ENCODE peak calls at places on chromosomes 1 and 21, in ten cellular contexts. S is caudate nucleus; X is psoas muscle; H is lower lobe of right lung; Z is lung; Y is breast epithelium; D is CD4-positive, alpha-beta T cell; M is uterus; N is stomach; T is heart right ventricle. L is an unnamed sample.

GRCh38 chr1:27144920-27145661 is 9.8 kb downstream of the SLC9A1 start:
- DNase-seq in M (no peak), N (peak), T (no peak), Y (no peak), H (no peak), X (no peak), D (no peak), S (no peak), Z (no peak), L (no peak)

GRCh38 chr1:202821467-202821866 is 10.7 kb downstream of the PCAT6 start:
- DNase-seq in T (no peak), S (no peak), X (no peak), H (no peak), M (no peak), Z (no peak), Y (no peak), N (no peak), D (no peak), L (no peak)

GRCh38 chr1:38217316-38217715 is 170.7 kb upstream of the POU3F1 start:
- DNase-seq in D (no peak), M (no peak), H (no peak), Z (no peak), T (no peak), X (no peak), N (no peak), S (no peak), Y (no peak), L (no peak)

GRCh38 chr1:75053207-75053606 is 81.0 kb upstream of the LHX8 start:
- DNase-seq in X (no peak), Z (no peak), H (no peak), T (no peak), D (no peak), Y (no peak), M (no peak), S (no peak), N (no peak), L (no peak)

GRCh38 chr1:159705251-159705910 is 9.0 kb downstream of the CRP start:
- DNase-seq in X (no peak), T (no peak), N (no peak), S (no peak), D (no peak), H (no peak), Z (no peak), M (no peak), Y (no peak), L (no peak)

GRCh38 chr1:165408518-165408917 is 36.4 kb downstream of the RXRG start:
- DNase-seq in M (no peak), S (no peak), Z (peak), H (no peak), D (no peak), T (no peak), Y (no peak), N (peak), X (no peak), L (no peak)

GRCh38 chr1:193747579-193747978 is 561.2 kb upstream of the B3GALT2 start:
- DNase-seq in Z (no peak), Y (no peak), X (no peak), T (no peak), D (no peak), S (no peak), N (no peak), M (no peak), H (no peak), L (no peak)

GRCh38 chr21:28142692-28143091 is 850.0 kb downstream of the LTN1 start:
- DNase-seq in Y (no peak), X (no peak), T (no peak), Z (no peak), N (no peak), S (no peak), D (no peak), H (no peak), M (no peak), L (no peak)

GRCh38 chr1:201535046-201535777 is 3.7 kb upstream of the NAV1 start:
- DNase-seq in N (no peak), Z (no peak), X (no peak), Y (no peak), D (no peak), H (no peak), S (no peak), T (no peak), M (no peak), L (no peak)

GRCh38 chr1:217275617-217276398 is 355.1 kb downstream of the GPATCH2 start:
- DNase-seq in Y (no peak), M (no peak), S (no peak), D (no peak), T (no peak), X (no peak), H (no peak), Z (no peak), N (no peak), L (no peak)

GRCh38 chr1:197606163-197606562 is 169.1 kb downstream of the DENND1B start:
- DNase-seq in N (no peak), M (no peak), H (no peak), X (no peak), S (no peak), Z (no peak), D (no peak), T (no peak), Y (no peak), L (no peak)

GRCh38 chr1:234960722-234961467 is 167.7 kb downstream of the TOMM20 start:
- DNase-seq in X (no peak), Z (no peak), T (no peak), D (no peak), H (no peak), M (no peak), S (no peak), Y (no peak), N (peak), L (peak)

GRCh38 chr1:147073062-147073432 is 99.2 kb downstream of the PRKAB2 start:
- DNase-seq in N (no peak), D (no peak), T (no peak), Z (no peak), H (no peak), X (no peak), Y (no peak), S (no peak), M (no peak), L (no peak)

GRCh38 chr21:36186506-36187399 is 30.1 kb downstream of the DOP1B start:
- DNase-seq in T (peak), M (no peak), Y (no peak), H (no peak), N (no peak), S (no peak), D (no peak), Z (no peak), X (no peak), L (no peak)

GRCh38 chr1:81364075-81364474 is 436.7 kb upstream of the ADGRL2 start:
- DNase-seq in Z (no peak), H (no peak), M (no peak), D (no peak), S (no peak), X (no peak), N (no peak), Y (no peak), T (no peak), L (no peak)

GRCh38 chr1:60431593-60431992 is 358.0 kb upstream of the C1orf87 start:
- DNase-seq in S (no peak), H (no peak), M (no peak), D (no peak), X (no peak), T (no peak), Y (no peak), Z (no peak), N (no peak), L (no peak)

GRCh38 chr1:53959664-53960250 is 13.6 kb downstream of the LRRC42 start:
- DNase-seq in X (no peak), S (no peak), H (no peak), Z (no peak), D (no peak), N (no peak), T (no peak), M (no peak), Y (no peak), L (no peak)

GRCh38 chr1:205842177-205842576 is 7.8 kb downstream of the PM20D1 start:
- DNase-seq in S (no peak), H (no peak), X (no peak), D (no peak), N (no peak), Y (no peak), M (no peak), Z (no peak), T (no peak), L (no peak)

GRCh38 chr1:89949991-89950624 is 44.8 kb upstream of the ZNF326 start:
- DNase-seq in S (no peak), D (no peak), Y (no peak), M (no peak), Z (no peak), H (no peak), X (no peak), N (no peak), T (no peak), L (no peak)

GRCh38 chr1:99490031-99490430 is 155.9 kb upstream of the PALMD start:
- DNase-seq in X (no peak), H (no peak), Y (no peak), N (no peak), D (no peak), Z (no peak), S (no peak), T (no peak), M (no peak), L (no peak)

GRCh38 chr1:108913105-108913948 is 36.5 kb downstream of the GPSM2 start:
- DNase-seq in T (no peak), M (no peak), X (no peak), H (no peak), Z (no peak), Y (no peak), N (no peak), D (no peak), S (no peak), L (no peak)

GRCh38 chr21:32604484-32604883 is 7.7 kb downstream of the CFAP298 start:
- DNase-seq in D (no peak), X (no peak), N (no peak), M (no peak), Y (no peak), Z (no peak), S (no peak), T (no peak), H (no peak), L (no peak)

GRCh38 chr21:45029968-45030636 is 44.3 kb upstream of the ADARB1 start:
- DNase-seq in S (no peak), M (no peak), N (no peak), H (no peak), Z (no peak), Y (no peak), D (no peak), T (no peak), X (no peak), L (no peak)

GRCh38 chr1:1554926-1555915 is 14.8 kb upstream of the TMEM240 start:
- DNase-seq in S (no peak), T (no peak), X (no peak), H (no peak), Z (no peak), N (no peak), Y (no peak), M (no peak), D (no peak), L (no peak)

GRCh38 chr1:30908446-30908885 is at the start of gene SDC3:
- DNase-seq in X (no peak), T (peak), D (no peak), S (no peak), N (peak), H (no peak), Z (no peak), Y (no peak), M (no peak), L (peak)

GRCh38 chr1:64624446-64624766 is 120.5 kb upstream of the RAVER2 start:
- DNase-seq in Y (no peak), H (no peak), M (no peak), X (no peak), Z (no peak), D (no peak), S (no peak), T (no peak), N (no peak), L (peak)

GRCh38 chr1:55378582-55378981 is 163.4 kb upstream of the USP24 start:
- DNase-seq in H (no peak), S (no peak), X (no peak), N (peak), M (peak), Z (peak), T (no peak), D (no peak), Y (peak), L (peak)

GRCh38 chr1:23210351-23210785 is 6.9 kb downstream of the HTR1D start:
- DNase-seq in N (no peak), X (no peak), Y (no peak), Z (no peak), H (no peak), S (no peak), T (no peak), M (no peak), D (no peak), L (no peak)

GRCh38 chr1:115089443-115090340 is at the start of gene TSPAN2:
- DNase-seq in Y (peak), M (peak), S (no peak), D (peak), T (peak), X (peak), N (peak), Z (peak), H (peak), L (peak)

GRCh38 chr1:1080951-1081310 is 6.8 kb upstream of the RNF223 start:
- DNase-seq in H (peak), X (no peak), N (no peak), Y (no peak), Z (no peak), M (peak), T (no peak), S (no peak), D (no peak), L (no peak)

GRCh38 chr1:206065547-206066143 is 12.7 kb downstream of the RHEX start:
- DNase-seq in T (no peak), Z (no peak), S (no peak), N (no peak), X (no peak), M (no peak), H (no peak), D (no peak), Y (no peak), L (no peak)

GRCh38 chr1:159076753-159077656 is at the start of gene AIM2:
- DNase-seq in N (peak), S (no peak), H (peak), D (peak), T (peak), Z (peak), X (no peak), M (no peak), Y (no peak), L (no peak)

GRCh38 chr1:192724670-192725069 is 84.2 kb upstream of the RGS2 start:
- DNase-seq in S (no peak), T (no peak), N (no peak), Y (no peak), D (no peak), H (no peak), M (no peak), X (no peak), Z (no peak), L (no peak)

GRCh38 chr21:35637431-35637830 is 422.9 kb downstream of the SETD4 start:
- DNase-seq in Y (no peak), S (no peak), M (no peak), H (no peak), D (no peak), N (peak), Z (no peak), T (no peak), X (no peak), L (peak)

GRCh38 chr1:46622341-46622740 is 5.7 kb upstream of the MOB3C start:
- DNase-seq in M (no peak), D (no peak), N (peak), Z (no peak), S (no peak), X (no peak), Y (no peak), T (no peak), H (no peak), L (peak)

GRCh38 chr1:87942165-87942564 is 613.5 kb downstream of the LMO4 start:
- DNase-seq in Z (no peak), Y (peak), N (no peak), S (no peak), D (no peak), H (peak), T (no peak), X (no peak), M (no peak), L (no peak)

GRCh38 chr1:28296401-28297220 is 32.2 kb upstream of the MED18 start:
- DNase-seq in H (no peak), M (peak), N (no peak), T (no peak), Y (peak), Z (no peak), X (no peak), D (no peak), S (no peak), L (peak)

DNA sequence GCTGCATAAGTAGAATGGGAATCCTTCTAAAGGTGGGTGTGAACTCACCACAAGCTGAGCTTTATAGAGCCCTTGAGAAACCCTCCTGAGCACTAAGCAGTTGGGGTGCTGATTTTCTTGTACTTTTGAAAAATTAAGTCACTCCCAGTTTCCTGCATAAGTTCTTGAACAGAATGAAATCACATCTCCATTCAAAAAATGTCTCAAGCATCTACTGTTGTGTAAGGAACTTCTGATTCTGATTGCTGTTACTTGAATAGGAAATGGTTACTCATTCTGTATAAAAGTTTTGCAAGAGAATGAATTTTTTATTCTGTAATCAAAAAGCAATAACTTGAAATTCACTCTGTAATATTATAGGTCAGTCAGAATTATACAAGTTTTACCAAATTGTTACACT is 50.8 kb upstream of the WNT2B start:
- DNase-seq in Y (no peak), M (no peak), S (no peak), Z (no peak), X (no peak), N (no peak), T (no peak), D (no peak), H (no peak), L (no peak)
- H3K27ac ChIP-seq in Y (no peak), M (no peak), S (no peak), Z (no peak), X (no peak), N (no peak), T (no peak), D (no peak), H (no peak), L (no peak)

GRCh38 chr1:245327842-245328241 is 173.1 kb downstream of the KIF26B start:
- DNase-seq in N (no peak), M (no peak), Z (no peak), Y (no peak), X (no peak), D (no peak), H (no peak), T (no peak), S (no peak), L (no peak)
- H3K27ac ChIP-seq in N (no peak), M (no peak), Z (no peak), Y (no peak), X (no peak), D (no peak), H (no peak), T (no peak), S (no peak), L (no peak)

GRCh38 chr1:177863776-177864175 is 106.1 kb downstream of the SEC16B start:
- DNase-seq in H (no peak), S (no peak), N (no peak), Z (no peak), Y (no peak), X (no peak), T (no peak), M (no peak), D (no peak), L (no peak)

GRCh38 chr1:177864530-177865305 is 105.1 kb downstream of the SEC16B start:
- DNase-seq in X (no peak), M (no peak), H (no peak), Z (no peak), D (no peak), S (no peak), Y (peak), T (no peak), N (no peak), L (peak)

GRCh38 chr1:177858222-177858894 is 111.5 kb downstream of the SEC16B start:
- DNase-seq in S (no peak), N (no peak), X (no peak), Y (no peak), M (peak), H (no peak), D (no peak), Z (no peak), T (no peak), L (no peak)

GRCh38 chr1:177865807-177866206 is 104.1 kb downstream of the SEC16B start:
- DNase-seq in M (no peak), D (no peak), N (no peak), Y (no peak), H (no peak), S (no peak), Z (no peak), X (no peak), T (no peak), L (no peak)

GRCh38 chr1:177862916-177863315 is 106.9 kb downstream of the SEC16B start:
- DNase-seq in Y (no peak), T (no peak), X (no peak), S (no peak), M (no peak), Z (no peak), H (no peak), D (no peak), N (no peak), L (no peak)
- H3K27ac ChIP-seq in Y (no peak), T (no peak), X (no peak), S (no peak), M (no peak), Z (no peak), H (no peak), D (no peak), N (no peak), L (no peak)

DNA sequence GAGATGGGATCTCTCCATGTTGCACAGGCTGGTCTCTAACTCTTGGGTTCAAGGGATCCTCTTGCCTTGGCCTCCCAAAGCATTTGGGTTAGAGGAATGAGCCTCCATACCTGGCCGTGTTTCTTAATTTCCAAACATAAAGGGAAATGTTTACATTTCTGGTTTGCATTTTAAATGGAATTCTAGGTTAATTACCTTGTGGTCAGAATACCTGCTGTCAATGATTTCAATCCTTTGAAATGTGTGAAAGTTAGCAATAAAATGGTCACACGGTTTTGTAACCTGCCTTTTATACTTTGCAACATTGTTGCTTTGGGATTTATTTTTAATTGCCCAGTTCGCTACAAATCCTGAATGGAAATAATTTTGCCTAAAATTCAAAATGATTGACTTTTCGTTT is 26.3 kb downstream of the AGMAT start:
- DNase-seq in S (no peak), Z (no peak), D (no peak), M (no peak), T (no peak), X (no peak), Y (no peak), H (no peak), N (no peak), L (no peak)
- H3K27ac ChIP-seq in S (no peak), Z (no peak), D (no peak), M (no peak), T (no peak), X (no peak), Y (no peak), H (no peak), N (no peak), L (peak)

GRCh38 chr1:154199563-154199879 is 6.6 kb downstream of the CFAP141 start:
- DNase-seq in Y (no peak), S (no peak), T (no peak), Z (no peak), X (no peak), N (no peak), M (no peak), H (no peak), D (no peak), L (no peak)
- H3K27ac ChIP-seq in Y (peak), S (no peak), T (no peak), Z (no peak), X (peak), N (peak), M (peak), H (no peak), D (no peak), L (peak)

GRCh38 chr1:79005945-79006344 is 585 bp downstream of the ADGRL4 start:
- DNase-seq in Y (no peak), D (no peak), H (no peak), X (no peak), T (no peak), M (no peak), S (no peak), N (no peak), Z (no peak), L (no peak)
- H3K27ac ChIP-seq in Y (peak), D (no peak), H (peak), X (peak), T (peak), M (peak), S (no peak), N (peak), Z (peak), L (no peak)

DNA sequence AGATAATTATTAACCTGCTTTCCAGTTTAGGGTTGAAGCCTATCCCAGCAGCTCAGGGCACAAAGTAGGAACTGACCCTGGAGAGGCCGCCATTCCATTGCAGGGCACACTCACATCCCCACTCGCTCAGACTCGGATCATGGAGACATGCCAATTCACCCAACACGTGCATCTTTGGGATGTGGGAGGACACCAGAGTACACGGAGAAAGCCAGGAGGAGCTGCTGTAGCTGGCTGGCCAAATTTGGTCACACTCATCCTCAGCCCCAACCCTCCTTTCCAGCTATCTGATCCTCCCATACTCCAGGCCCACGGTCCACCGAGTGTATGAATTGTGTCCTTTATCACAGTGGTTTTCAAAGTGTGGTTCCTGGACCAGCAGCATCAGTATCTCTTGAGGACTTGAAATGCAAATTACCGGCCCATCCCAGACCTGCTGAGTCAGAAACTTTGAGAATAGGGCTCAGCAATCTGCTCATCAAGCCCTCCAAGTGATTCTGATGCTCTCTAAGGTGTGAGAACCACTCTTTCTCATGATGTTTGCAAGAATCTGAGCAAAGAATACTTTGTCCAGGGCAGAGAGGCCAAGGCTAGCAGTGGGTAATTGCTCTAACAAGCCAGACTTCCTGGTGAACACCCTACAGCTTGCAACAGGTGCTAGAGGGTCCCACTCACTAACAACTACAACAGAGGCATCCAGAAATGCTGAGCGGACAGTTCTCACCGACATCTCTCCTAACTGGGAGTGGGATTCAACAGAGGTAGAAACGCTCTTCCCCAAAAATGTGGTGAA is 26.3 kb downstream of the IER5 start:
- DNase-seq in M (peak), D (no peak), H (no peak), Z (no peak), X (no peak), S (no peak), Y (no peak), T (no peak), N (no peak), L (no peak)
- H3K27ac ChIP-seq in M (peak), D (no peak), H (no peak), Z (no peak), X (no peak), S (no peak), Y (no peak), T (no peak), N (no peak), L (no peak)